ENCODE peak calls at places on chromosomes 13 and 19, in eight cellular contexts. One of them, this sample, is unnamed.

GRCh38 chr19:44371815-44372480 is 15.5 kb upstream of the ZNF112 start:
- DNase-seq in heart left ventricle: no peak
- DNase-seq in lower leg skin: no peak
- DNase-seq in IMR-90: no peak
- DNase-seq in H54: no peak
- DNase-seq in GM12892: no peak
- DNase-seq in ovary: no peak
- DNase-seq in A549: no peak
- DNase-seq in this sample: no peak

GRCh38 chr13:21850013-21851006 is 179.4 kb downstream of the FGF9 start:
- DNase-seq in ovary: no peak
- DNase-seq in H54: no peak
- DNase-seq in IMR-90: peak; percentile 54
- DNase-seq in lower leg skin: no peak
- DNase-seq in GM12892: no peak
- DNase-seq in A549: no peak
- DNase-seq in heart left ventricle: no peak
- DNase-seq in this sample: no peak

GRCh38 chr19:4014541-4015491 is 7.3 kb downstream of the PIAS4 start:
- DNase-seq in GM12892: no peak
- DNase-seq in heart left ventricle: peak; percentile 69
- DNase-seq in IMR-90: no peak
- DNase-seq in lower leg skin: no peak
- DNase-seq in ovary: peak; percentile 52
- DNase-seq in A549: no peak
- DNase-seq in H54: no peak
- DNase-seq in this sample: no peak

GRCh38 chr13:33280550-33280905 is 5.0 kb downstream of the STARD13 start:
- DNase-seq in heart left ventricle: no peak
- DNase-seq in lower leg skin: no peak
- DNase-seq in A549: no peak
- DNase-seq in ovary: no peak
- DNase-seq in H54: no peak
- DNase-seq in IMR-90: no peak
- DNase-seq in GM12892: no peak
- DNase-seq in this sample: no peak

GRCh38 chr19:31334101-31334848 is 15.0 kb downstream of the TSHZ3 start:
- DNase-seq in lower leg skin: no peak
- DNase-seq in heart left ventricle: no peak
- DNase-seq in A549: no peak
- DNase-seq in ovary: no peak
- DNase-seq in H54: no peak
- DNase-seq in GM12892: no peak
- DNase-seq in IMR-90: peak; percentile 74
- DNase-seq in this sample: no peak

GRCh38 chr19:50792852-50793250 is 2.6 kb downstream of the ACP4 start:
- DNase-seq in A549: no peak
- DNase-seq in H54: no peak
- DNase-seq in IMR-90: no peak
- DNase-seq in ovary: no peak
- DNase-seq in heart left ventricle: no peak
- DNase-seq in lower leg skin: no peak
- DNase-seq in GM12892: no peak
- DNase-seq in this sample: no peak

GRCh38 chr13:46668906-46669525 is 116.0 kb downstream of the LRCH1 start:
- DNase-seq in A549: no peak
- DNase-seq in GM12892: no peak
- DNase-seq in lower leg skin: no peak
- DNase-seq in H54: no peak
- DNase-seq in IMR-90: no peak
- DNase-seq in ovary: no peak
- DNase-seq in heart left ventricle: no peak
- DNase-seq in this sample: peak; percentile 47

GRCh38 chr19:1389033-1389940 is 5.6 kb downstream of the NDUFS7 start:
- DNase-seq in GM12892: no peak
- DNase-seq in heart left ventricle: no peak
- DNase-seq in IMR-90: no peak
- DNase-seq in H54: no peak
- DNase-seq in A549: no peak
- DNase-seq in ovary: no peak
- DNase-seq in lower leg skin: no peak
- DNase-seq in this sample: no peak

GRCh38 chr19:48480151-48480475 is 10.9 kb downstream of the CYTH2 start:
- DNase-seq in GM12892: no peak
- DNase-seq in H54: no peak
- DNase-seq in A549: no peak
- DNase-seq in IMR-90: no peak
- DNase-seq in ovary: peak; percentile 83
- DNase-seq in lower leg skin: no peak
- DNase-seq in heart left ventricle: peak; percentile 88
- DNase-seq in this sample: no peak

GRCh38 chr19:55802281-55802680 is 29.5 kb downstream of the NLRP11 start:
- DNase-seq in heart left ventricle: no peak
- DNase-seq in GM12892: no peak
- DNase-seq in H54: no peak
- DNase-seq in ovary: no peak
- DNase-seq in A549: no peak
- DNase-seq in IMR-90: no peak
- DNase-seq in lower leg skin: no peak
- DNase-seq in this sample: no peak
- TF ChIP-seq POLR2A in heart left ventricle: no peak
- TF ChIP-seq POLR2A in GM12892: no peak
- TF ChIP-seq POLR2A in H54: no peak
- TF ChIP-seq POLR2A in ovary: no peak
- TF ChIP-seq POLR2A in A549: no peak
- TF ChIP-seq POLR2A in IMR-90: no peak
- TF ChIP-seq POLR2A in lower leg skin: no peak
- TF ChIP-seq POLR2A in this sample: no peak

GRCh38 chr13:110719036-110719710 is 5.7 kb downstream of the ING1 start:
- DNase-seq in H54: no peak
- DNase-seq in IMR-90: no peak
- DNase-seq in heart left ventricle: no peak
- DNase-seq in ovary: peak; percentile 45
- DNase-seq in GM12892: no peak
- DNase-seq in A549: no peak
- DNase-seq in lower leg skin: no peak
- DNase-seq in this sample: no peak

GRCh38 chr13:110723598-110723997 is 10.1 kb downstream of the ING1 start:
- DNase-seq in H54: no peak
- DNase-seq in GM12892: no peak
- DNase-seq in ovary: no peak
- DNase-seq in lower leg skin: no peak
- DNase-seq in A549: no peak
- DNase-seq in heart left ventricle: no peak
- DNase-seq in IMR-90: no peak
- DNase-seq in this sample: no peak

GRCh38 chr13:110726726-110727125 is 13.2 kb downstream of the ING1 start:
- DNase-seq in A549: no peak
- DNase-seq in lower leg skin: no peak
- DNase-seq in heart left ventricle: no peak
- DNase-seq in H54: no peak
- DNase-seq in IMR-90: no peak
- DNase-seq in ovary: no peak
- DNase-seq in GM12892: no peak
- DNase-seq in this sample: no peak

GRCh38 chr13:110722971-110723370 is 9.5 kb downstream of the ING1 start:
- DNase-seq in H54: no peak
- DNase-seq in GM12892: no peak
- DNase-seq in heart left ventricle: no peak
- DNase-seq in lower leg skin: no peak
- DNase-seq in A549: no peak
- DNase-seq in IMR-90: no peak
- DNase-seq in ovary: no peak
- DNase-seq in this sample: no peak
- TF ChIP-seq POLR2A in H54: no peak
- TF ChIP-seq POLR2A in GM12892: no peak
- TF ChIP-seq POLR2A in heart left ventricle: no peak
- TF ChIP-seq POLR2A in lower leg skin: no peak
- TF ChIP-seq POLR2A in A549: no peak
- TF ChIP-seq POLR2A in IMR-90: no peak
- TF ChIP-seq POLR2A in ovary: no peak
- TF ChIP-seq POLR2A in this sample: no peak

DNA sequence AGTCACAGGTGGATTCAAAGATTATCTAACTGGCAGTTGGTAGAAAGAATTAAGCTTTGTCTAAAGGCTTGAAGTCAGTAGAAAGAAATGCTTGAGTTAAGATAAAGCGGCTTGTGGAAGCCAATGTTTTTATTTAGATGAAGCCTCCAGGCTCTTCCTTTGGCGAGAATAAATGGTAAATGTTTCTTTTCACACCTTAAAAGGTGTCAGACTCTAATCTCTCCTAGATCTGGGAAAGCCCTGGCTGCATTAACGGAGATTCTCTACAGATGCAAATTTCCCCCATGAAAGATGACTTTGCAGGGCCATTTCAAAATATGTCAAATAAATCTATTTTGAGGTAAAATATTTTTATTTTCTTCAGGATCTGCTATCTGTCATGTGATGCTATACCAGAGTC is 37.8 kb upstream of the PCCA start:
- DNase-seq in H54: no peak
- DNase-seq in lower leg skin: no peak
- DNase-seq in ovary: no peak
- DNase-seq in IMR-90: no peak
- DNase-seq in heart left ventricle: no peak
- DNase-seq in A549: no peak
- DNase-seq in GM12892: no peak
- DNase-seq in this sample: no peak
- TF ChIP-seq POLR2A in H54: no peak
- TF ChIP-seq POLR2A in lower leg skin: no peak
- TF ChIP-seq POLR2A in ovary: no peak
- TF ChIP-seq POLR2A in IMR-90: no peak
- TF ChIP-seq POLR2A in heart left ventricle: no peak
- TF ChIP-seq POLR2A in A549: no peak
- TF ChIP-seq POLR2A in GM12892: no peak
- TF ChIP-seq POLR2A in this sample: no peak

DNA sequence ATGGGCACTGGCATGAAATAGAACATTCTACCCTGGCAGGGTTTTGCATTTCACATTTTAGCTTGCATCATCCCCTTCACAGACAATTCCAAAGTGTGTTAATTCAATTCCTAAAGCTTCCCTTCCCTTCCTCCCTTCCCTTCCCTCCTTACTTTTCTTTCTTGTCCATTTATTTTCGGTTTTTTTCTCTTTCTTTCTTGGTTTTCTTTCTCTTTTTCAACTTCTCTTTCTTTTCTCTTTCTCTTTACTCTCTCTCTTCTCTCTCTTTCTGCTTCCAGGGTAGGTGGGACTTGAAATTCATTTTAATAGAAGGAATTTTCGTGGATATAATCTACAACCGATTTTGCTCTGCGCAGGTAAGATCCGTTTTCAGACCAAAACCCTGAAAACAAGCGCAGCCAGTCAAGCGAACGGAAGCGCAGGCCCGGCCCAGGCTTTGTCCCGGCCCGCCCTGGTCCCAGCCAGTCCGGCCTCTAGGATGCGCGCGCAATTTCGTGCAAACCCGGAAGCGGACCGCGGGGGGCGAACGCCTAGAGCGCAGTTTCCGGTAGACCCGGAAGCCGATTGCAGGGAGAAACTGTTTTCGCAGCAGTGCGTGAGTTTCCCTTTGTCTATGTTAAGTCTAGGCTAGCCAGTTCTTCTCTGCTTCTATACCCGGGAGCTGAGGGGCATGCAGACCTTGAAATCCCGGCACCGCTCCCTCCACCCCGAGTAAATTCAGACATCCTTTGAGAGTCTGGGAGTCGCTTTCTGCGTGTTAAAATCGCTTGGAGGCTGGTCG is at the start of gene ZNF528:
- DNase-seq in GM12892: peak; percentile 72
- DNase-seq in heart left ventricle: peak; percentile 98
- DNase-seq in IMR-90: peak; percentile 92
- DNase-seq in H54: peak; percentile 95
- DNase-seq in ovary: peak; percentile 96
- DNase-seq in A549: peak; percentile 6
- DNase-seq in lower leg skin: peak; percentile 94
- DNase-seq in this sample: peak; percentile 82
- TF ChIP-seq POLR2A in GM12892: no peak
- TF ChIP-seq POLR2A in heart left ventricle: peak; percentile 61
- TF ChIP-seq POLR2A in IMR-90: peak; percentile 80
- TF ChIP-seq POLR2A in H54: peak; percentile 53
- TF ChIP-seq POLR2A in ovary: peak; percentile 54
- TF ChIP-seq POLR2A in A549: no peak
- TF ChIP-seq POLR2A in lower leg skin: no peak
- TF ChIP-seq POLR2A in this sample: peak; percentile 39

GRCh38 chr13:45336025-45336800 is 4.8 kb downstream of the TPT1 start:
- DNase-seq in H54: no peak
- DNase-seq in GM12892: no peak
- DNase-seq in ovary: no peak
- DNase-seq in lower leg skin: no peak
- DNase-seq in IMR-90: no peak
- DNase-seq in heart left ventricle: no peak
- DNase-seq in A549: no peak
- DNase-seq in this sample: no peak
- TF ChIP-seq POLR2A in H54: no peak
- TF ChIP-seq POLR2A in GM12892: peak; percentile 17
- TF ChIP-seq POLR2A in ovary: no peak
- TF ChIP-seq POLR2A in lower leg skin: no peak
- TF ChIP-seq POLR2A in IMR-90: no peak
- TF ChIP-seq POLR2A in heart left ventricle: no peak
- TF ChIP-seq POLR2A in A549: no peak
- TF ChIP-seq POLR2A in this sample: peak; percentile 31